ENCODE peak calls at places on chromosome 9, in six cellular contexts. P, G, N, H, R and W are unnamed samples.

GRCh38 chr9:109117856-109118801 is 1.6 kb downstream of the TMEM245 start:
- DNase-seq in R (no peak), H (peak; percentile 68), G (no peak), P (peak; percentile 81), N (no peak), W (no peak)

GRCh38 chr9:124381073-124381945 is 33.9 kb downstream of the PSMB7 start:
- DNase-seq in P (no peak), G (no peak), H (no peak), R (no peak), N (no peak), W (no peak)

GRCh38 chr9:108551030-108551964 is 304.5 kb downstream of the ACTL7B start:
- DNase-seq in R (no peak), N (no peak), P (peak; percentile 40), H (no peak), G (no peak), W (no peak)

GRCh38 chr9:20853866-20854265 is 169.8 kb downstream of the FOCAD start:
- DNase-seq in G (no peak), N (no peak), P (no peak), R (no peak), H (no peak), W (no peak)

GRCh38 chr9:4306788-4307144 is 6.9 kb upstream of the GLIS3 start:
- DNase-seq in R (no peak), G (no peak), H (no peak), P (no peak), N (no peak), W (no peak)

GRCh38 chr9:131045300-131046092 is 36.5 kb downstream of the LAMC3 start:
- DNase-seq in N (no peak), G (no peak), P (peak; percentile 27), R (no peak), H (no peak), W (no peak)

GRCh38 chr9:31683126-31683525 is 701.3 kb upstream of the ACO1 start:
- DNase-seq in N (no peak), G (no peak), H (no peak), P (no peak), R (no peak), W (no peak)

GRCh38 chr9:91191443-91192378 is 170.0 kb downstream of the AUH start:
- DNase-seq in H (no peak), P (no peak), R (no peak), G (peak; percentile 41), N (no peak), W (no peak)

GRCh38 chr9:97855486-97855875 is 2.5 kb downstream of the FOXE1 start:
- DNase-seq in P (no peak), H (no peak), G (no peak), R (no peak), N (no peak), W (no peak)

GRCh38 chr9:136863623-136864273 is 2.4 kb downstream of the EDF1 start:
- DNase-seq in P (no peak), G (no peak), H (no peak), R (no peak), N (no peak), W (no peak)

GRCh38 chr9:108271646-108272349 is 584.0 kb downstream of the ACTL7B start:
- DNase-seq in G (no peak), H (peak; percentile 80), P (peak; percentile 10), R (no peak), N (no peak), W (no peak)

GRCh38 chr9:133518193-133518592 is 6.6 kb downstream of the MYMK start:
- DNase-seq in P (no peak), H (no peak), G (no peak), N (no peak), R (no peak), W (no peak)

GRCh38 chr9:22265038-22265437 is 181.6 kb upstream of the DMRTA1 start:
- DNase-seq in H (no peak), P (no peak), R (no peak), N (no peak), G (no peak), W (no peak)

GRCh38 chr9:21070171-21070571 is 7.6 kb downstream of the IFNB1 start:
- DNase-seq in G (peak; percentile 43), H (peak; percentile 57), R (no peak), P (peak; percentile 48), N (no peak), W (no peak)

GRCh38 chr9:76486151-76486550 is 27.2 kb downstream of the GCNT1 start:
- DNase-seq in H (no peak), R (no peak), G (no peak), P (no peak), N (no peak), W (no peak)

GRCh38 chr9:121674952-121675351 is 23.5 kb downstream of the DAB2IP start:
- DNase-seq in G (no peak), P (no peak), N (no peak), R (no peak), H (no peak), W (no peak)

GRCh38 chr9:137000177-137000930 is 4.0 kb upstream of the CLIC3 start:
- DNase-seq in G (no peak), R (no peak), H (no peak), N (no peak), P (no peak), W (no peak)

GRCh38 chr9:111023090-111023489 is 15.2 kb downstream of the LPAR1 start:
- DNase-seq in P (no peak), G (no peak), H (no peak), N (no peak), R (no peak), W (no peak)

GRCh38 chr9:78707481-78707977 is 410.6 kb downstream of the PSAT1 start:
- DNase-seq in H (no peak), N (no peak), R (no peak), G (no peak), P (no peak), W (no peak)

GRCh38 chr9:14424983-14425382 is 111.0 kb upstream of the NFIB start:
- DNase-seq in H (no peak), N (no peak), R (no peak), P (no peak), G (no peak), W (no peak)

GRCh38 chr9:120916573-120916972 is 10.0 kb downstream of the TRAF1 start:
- DNase-seq in G (peak; percentile 90), P (no peak), H (peak; percentile 63), R (no peak), N (no peak), W (no peak)

GRCh38 chr9:134514503-134514902 is 127.1 kb upstream of the COL5A1 start:
- DNase-seq in H (no peak), P (no peak), G (no peak), N (peak; percentile 34), R (no peak), W (no peak)

GRCh38 chr9:137745541-137745991 is 126.8 kb downstream of the EHMT1 start:
- DNase-seq in G (peak; percentile 22), R (no peak), P (peak; percentile 54), N (no peak), H (peak; percentile 24), W (no peak)

GRCh38 chr9:134138292-134138691 is 2.4 kb downstream of the WDR5 start:
- DNase-seq in P (no peak), R (no peak), N (no peak), G (no peak), H (peak; percentile 54), W (no peak)

GRCh38 chr9:136331030-136331429 is 3.7 kb downstream of the GPSM1 start:
- DNase-seq in P (no peak), R (no peak), N (no peak), H (no peak), G (no peak), W (no peak)

GRCh38 chr9:84597131-84597530 is 72.4 kb upstream of the NTRK2 start:
- DNase-seq in H (no peak), G (no peak), N (no peak), R (no peak), P (no peak), W (no peak)

GRCh38 chr9:88308831-88309230 is 79.4 kb upstream of the SPIN1 start:
- DNase-seq in N (no peak), G (no peak), H (no peak), P (no peak), R (no peak), W (no peak)
- TF ChIP-seq POLR2A in N (no peak), G (no peak), H (no peak), P (no peak), R (no peak), W (no peak)

DNA sequence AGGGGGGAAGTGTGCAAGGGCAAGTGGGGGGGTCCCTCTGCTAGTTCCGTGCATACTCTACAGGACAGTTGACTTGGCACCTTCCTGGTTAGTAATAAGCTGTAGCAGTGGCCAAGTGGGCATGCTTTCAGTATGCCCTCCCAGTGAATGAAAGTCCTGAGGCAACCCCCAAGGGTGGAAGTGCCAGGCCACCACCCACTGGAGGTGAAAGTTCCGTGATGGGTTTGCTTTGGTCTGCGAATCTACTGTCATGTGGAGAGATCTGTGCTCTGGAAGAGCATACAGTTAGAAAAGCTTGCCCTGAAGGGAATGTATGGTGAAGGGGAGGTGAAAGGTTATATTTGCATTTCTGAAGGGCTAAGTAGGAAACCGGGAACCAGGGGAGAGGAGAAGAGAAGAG is 10.3 kb downstream of the FXN start:
- DNase-seq in H (no peak), G (no peak), P (no peak), N (no peak), R (no peak), W (no peak)
- H3K27ac ChIP-seq in H (no peak overlapping the region), G (no peak overlapping the region), P (no peak overlapping the region), N (no peak overlapping the region), R (no peak overlapping the region), W (no peak overlapping the region)

GRCh38 chr9:114611516-114612271 is 603 bp downstream of the TMEM268 start:
- DNase-seq in N (peak; percentile 63), R (no peak), H (peak; percentile 64), G (peak; percentile 89), P (peak; percentile 50), W (no peak)
- TF ChIP-seq POLR2A in N (no peak), R (peak; percentile 29), H (no peak), G (no peak), P (no peak), W (no peak)

DNA sequence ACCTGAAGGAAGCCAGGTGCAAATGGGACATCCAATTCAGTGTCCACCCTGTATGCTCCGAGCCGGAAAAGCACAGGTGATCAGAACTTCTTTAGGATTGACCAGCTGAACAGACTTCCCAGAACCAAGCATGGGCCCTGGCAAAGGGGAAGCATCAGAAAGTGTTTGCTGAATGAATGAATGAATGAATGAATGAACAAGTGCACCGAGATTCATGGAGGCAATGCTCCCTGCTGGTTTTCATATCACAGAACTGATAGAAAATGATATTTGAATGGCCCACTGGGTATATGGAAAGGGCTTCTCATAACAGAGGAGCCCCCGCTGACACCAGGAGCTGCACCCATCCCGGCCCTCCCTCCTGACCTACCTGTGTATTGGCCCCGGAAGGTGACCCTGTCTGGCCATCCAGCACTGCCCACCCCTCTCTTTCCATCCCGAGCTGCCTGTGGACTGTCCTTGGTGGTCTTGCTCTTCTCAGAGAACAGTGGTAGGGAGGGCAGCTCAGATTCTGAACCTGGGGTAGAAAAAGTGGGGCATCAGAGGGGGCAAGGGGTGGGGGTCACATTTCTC is 15.9 kb downstream of the ORM2 start:
- DNase-seq in P (no peak), N (no peak), H (no peak), R (no peak), G (no peak), W (no peak)
- H3K27ac ChIP-seq in P (no peak overlapping the region), N (no peak overlapping the region), H (no peak overlapping the region), R (no peak overlapping the region), G (no peak overlapping the region), W (no peak overlapping the region)